ENCODE peak calls at places on chromosomes 13 and 19, in nine cellular contexts. V is activated CD4-positive, alpha-beta T cell treated with anti-CD3 and anti-CD28 coated beads, Interleukin-2, amount 10 ng/mL, durations not matched to agents 7 days and 5 days; L is heart right ventricle; Q is NCI-H345; E is ELR; Z is activated T-helper 1 cell treated with Interleukin-2 at 50 U/mL for 16 hours; B is stimulated activated effector memory CD8-positive, alpha-beta T cell treated with anti-CD3 and anti-CD28 coated beads, Interleukin-12 subunit alpha, Interleukin-12 subunit beta, amount 100 ng/mL, for 72 hours; M is Calu3; H is RPMI8226. P is an unnamed sample.

GRCh38 chr13:97757807-97758206 is 195.7 kb upstream of the IPO5 start:
- DNase-seq in Z (no peak), H (no peak), B (no peak), E (no peak), M (no peak), V (no peak), L (no peak), Q (no peak), P (no peak)

GRCh38 chr19:29624489-29625210 is 18.6 kb downstream of the POP4 start:
- DNase-seq in E (peak; percentile 18), B (no peak), V (no peak), L (no peak), H (no peak), Z (no peak), M (no peak), Q (no peak), P (peak; percentile 7)

GRCh38 chr19:48487944-48488343 is 18.8 kb downstream of the CYTH2 start:
- DNase-seq in E (peak; percentile 84), B (no peak), L (peak; percentile 72), H (peak; percentile 74), Z (no peak), Q (no peak), V (no peak), M (peak; percentile 97), P (peak; percentile 90)

GRCh38 chr19:35088514-35088913 is 27.1 kb upstream of the FXYD3 start:
- DNase-seq in Z (no peak), M (peak; percentile 52), E (peak; percentile 89), B (no peak), V (no peak), L (no peak), H (no peak), Q (no peak), P (peak; percentile 96)

GRCh38 chr13:29802621-29803020 is 47.8 kb downstream of the UBL3 start:
- DNase-seq in V (no peak), H (no peak), E (peak; percentile 6), B (no peak), Q (no peak), L (no peak), M (no peak), Z (no peak), P (peak; percentile 54)

GRCh38 chr19:35986664-35987570 is 8.1 kb upstream of the SDHAF1 start:
- DNase-seq in M (peak; percentile 49), H (peak; percentile 67), V (peak; percentile 17), Z (no peak), L (peak; percentile 12), B (no peak), Q (peak; percentile 76), E (no peak), P (peak; percentile 28)

GRCh38 chr19:40693896-40694295 is 3.4 kb upstream of the NUMBL start:
- DNase-seq in H (no peak), L (no peak), V (no peak), E (no peak), M (no peak), B (no peak), Q (no peak), Z (no peak), P (no peak)

GRCh38 chr19:12913011-12913561 is 6.0 kb downstream of the SYCE2 start:
- DNase-seq in V (no peak), M (no peak), H (no peak), L (peak; percentile 71), Q (peak; percentile 88), Z (no peak), B (no peak), E (peak; percentile 20), P (peak; percentile 54)

GRCh38 chr13:105097501-105097900 is 1438.0 kb downstream of the EFNB2 start:
- DNase-seq in V (no peak), Z (no peak), L (no peak), Q (no peak), M (no peak), H (no peak), B (no peak), E (no peak), P (no peak)

GRCh38 chr19:35107541-35107939 is 8.1 kb upstream of the FXYD3 start:
- DNase-seq in Q (no peak), M (peak; percentile 95), Z (no peak), E (peak; percentile 43), B (no peak), H (no peak), L (no peak), V (no peak), P (peak; percentile 39)

GRCh38 chr19:30665449-30665848 is 293.3 kb downstream of the ZNF536 start:
- DNase-seq in L (no peak), E (no peak), H (no peak), Q (no peak), V (no peak), B (no peak), M (no peak), Z (no peak), P (no peak)

GRCh38 chr19:10603873-10604459 is 16.9 kb upstream of the AP1M2 start:
- DNase-seq in Q (no peak), B (no peak), Z (no peak), H (no peak), M (no peak), E (no peak), V (peak; percentile 46), L (no peak), P (peak; percentile 66)

GRCh38 chr19:29380581-29380980 is 145.2 kb upstream of the VSTM2B start:
- DNase-seq in B (no peak), M (no peak), V (no peak), L (no peak), Q (no peak), Z (no peak), E (no peak), H (no peak), P (no peak)

GRCh38 chr13:110073982-110074381 is 233.0 kb downstream of the COL4A1 start:
- DNase-seq in M (no peak), Q (no peak), H (no peak), L (no peak), E (peak; percentile 24), Z (no peak), B (no peak), V (no peak), P (no peak)

GRCh38 chr19:40717325-40717879 is 490 bp downstream of the ITPKC start:
- DNase-seq in Z (no peak), M (no peak), L (peak; percentile 40), B (no peak), Q (peak; percentile 39), E (no peak), H (peak; percentile 4), V (no peak), P (no peak)

GRCh38 chr13:19061278-19061677 is 120.3 kb downstream of the TUBA3C start:
- DNase-seq in L (no peak), V (no peak), B (no peak), Q (no peak), H (no peak), Z (no peak), E (no peak), M (no peak), P (no peak)

GRCh38 chr13:35917942-35918645 is 213.1 kb downstream of the DCLK1 start:
- DNase-seq in V (no peak), B (no peak), M (no peak), H (no peak), E (no peak), L (no peak), Q (no peak), Z (no peak), P (peak; percentile 48)

GRCh38 chr19:9934132-9934950 is 2.0 kb downstream of the OLFM2 start:
- DNase-seq in V (peak; percentile 78), Z (peak; percentile 60), H (peak; percentile 77), Q (peak; percentile 47), E (peak; percentile 88), M (peak; percentile 79), B (peak; percentile 92), L (peak; percentile 59), P (peak; percentile 93)

GRCh38 chr19:44447864-44448674 is at the start of gene ZNF229:
- DNase-seq in Q (no peak), H (peak; percentile 94), B (peak; percentile 3), L (peak; percentile 91), Z (peak; percentile 6), E (peak; percentile 93), M (peak; percentile 78), V (peak; percentile 86), P (peak; percentile 92)

GRCh38 chr13:93079294-93079693 is 147.3 kb upstream of the GPC6 start:
- DNase-seq in E (no peak), M (no peak), V (no peak), L (no peak), Q (peak; percentile 5), H (no peak), B (no peak), Z (no peak), P (no peak)

GRCh38 chr13:84609716-84610115 is 727.4 kb upstream of the SLITRK1 start:
- DNase-seq in B (no peak), L (no peak), Q (no peak), H (no peak), V (no peak), E (peak; percentile 87), Z (no peak), M (no peak), P (peak; percentile 29)

GRCh38 chr13:113125506-113126264 is 3.1 kb downstream of the F10 start:
- DNase-seq in H (no peak), Z (no peak), Q (no peak), M (no peak), V (no peak), B (no peak), L (no peak), E (no peak), P (no peak)

GRCh38 chr13:39734952-39735351 is 79.5 kb downstream of the COG6 start:
- DNase-seq in B (no peak), H (no peak), M (no peak), L (no peak), Q (no peak), E (no peak), Z (no peak), V (no peak), P (no peak)

GRCh38 chr19:32819415-32820400 is 49.9 kb downstream of the SLC7A9 start:
- DNase-seq in M (no peak), H (no peak), L (no peak), V (no peak), E (no peak), Q (no peak), B (no peak), Z (no peak), P (no peak)

GRCh38 chr13:87128006-87128405 is 543.2 kb upstream of the SLITRK5 start:
- DNase-seq in B (no peak), V (no peak), H (no peak), M (no peak), Q (peak; percentile 62), E (no peak), L (peak; percentile 4), Z (no peak), P (no peak)

GRCh38 chr13:92224825-92225224 is 826.4 kb downstream of the GPC5 start:
- DNase-seq in E (no peak), Z (no peak), B (no peak), L (no peak), V (no peak), H (no peak), M (no peak), Q (no peak), P (no peak)

GRCh38 chr19:934865-935422 is 9.1 kb downstream of the ARID3A start:
- DNase-seq in E (no peak), Z (no peak), B (no peak), H (no peak), V (no peak), L (peak; percentile 85), Q (no peak), M (peak; percentile 86), P (peak; percentile 67)

GRCh38 chr13:101258071-101258470 is 158.2 kb downstream of the NALCN start:
- DNase-seq in L (no peak), Z (no peak), H (peak; percentile 36), M (peak; percentile 31), Q (peak; percentile 47), V (peak; percentile 55), E (peak; percentile 95), B (peak; percentile 31), P (peak; percentile 92)